ENCODE peak calls at places on chromosomes 5 and 9, in seven cellular contexts. One of them, this sample, is unnamed.

GRCh38 chr5:136075339-136075885 is 46.6 kb downstream of the TGFBI start:
- DNase-seq in neural progenitor cell: no peak
- DNase-seq in stimulated activated CD8-positive, alpha-beta memory T cell treated with anti-CD3 and anti-CD28 coated beads, Interleukin-15, amount 100 ng/mL, for 24 hours: no peak
- DNase-seq in activated CD4-positive, alpha-beta T cell treated with anti-CD3 and anti-CD28 coated beads for 48 hours: no peak
- DNase-seq in sciatic nerve: no peak
- DNase-seq in GM23248: peak
- DNase-seq in A172: no peak
- DNase-seq in this sample: no peak

GRCh38 chr5:151469386-151469785 is 22.0 kb downstream of the SLC36A1 start:
- DNase-seq in neural progenitor cell: no peak
- DNase-seq in stimulated activated CD8-positive, alpha-beta memory T cell treated with anti-CD3 and anti-CD28 coated beads, Interleukin-15, amount 100 ng/mL, for 24 hours: no peak
- DNase-seq in activated CD4-positive, alpha-beta T cell treated with anti-CD3 and anti-CD28 coated beads for 48 hours: no peak
- DNase-seq in sciatic nerve: no peak
- DNase-seq in GM23248: peak
- DNase-seq in A172: no peak
- DNase-seq in this sample: no peak

GRCh38 chr9:135290566-135290965 is 189.0 kb upstream of the PPP1R26 start:
- DNase-seq in neural progenitor cell: no peak
- DNase-seq in stimulated activated CD8-positive, alpha-beta memory T cell treated with anti-CD3 and anti-CD28 coated beads, Interleukin-15, amount 100 ng/mL, for 24 hours: no peak
- DNase-seq in activated CD4-positive, alpha-beta T cell treated with anti-CD3 and anti-CD28 coated beads for 48 hours: no peak
- DNase-seq in sciatic nerve: no peak
- DNase-seq in GM23248: no peak
- DNase-seq in A172: no peak
- DNase-seq in this sample: no peak

GRCh38 chr5:116539222-116539621 is 35.4 kb downstream of the SEMA6A start:
- DNase-seq in neural progenitor cell: no peak
- DNase-seq in stimulated activated CD8-positive, alpha-beta memory T cell treated with anti-CD3 and anti-CD28 coated beads, Interleukin-15, amount 100 ng/mL, for 24 hours: no peak
- DNase-seq in activated CD4-positive, alpha-beta T cell treated with anti-CD3 and anti-CD28 coated beads for 48 hours: no peak
- DNase-seq in sciatic nerve: no peak
- DNase-seq in GM23248: no peak
- DNase-seq in A172: no peak
- DNase-seq in this sample: no peak

GRCh38 chr9:36746415-36746814 is 173.7 kb downstream of the MELK start:
- DNase-seq in neural progenitor cell: no peak
- DNase-seq in stimulated activated CD8-positive, alpha-beta memory T cell treated with anti-CD3 and anti-CD28 coated beads, Interleukin-15, amount 100 ng/mL, for 24 hours: no peak
- DNase-seq in activated CD4-positive, alpha-beta T cell treated with anti-CD3 and anti-CD28 coated beads for 48 hours: no peak
- DNase-seq in sciatic nerve: no peak
- DNase-seq in GM23248: no peak
- DNase-seq in A172: no peak
- DNase-seq in this sample: no peak

GRCh38 chr9:1051286-1052118 is 1.3 kb downstream of the DMRT2 start:
- DNase-seq in neural progenitor cell: peak
- DNase-seq in stimulated activated CD8-positive, alpha-beta memory T cell treated with anti-CD3 and anti-CD28 coated beads, Interleukin-15, amount 100 ng/mL, for 24 hours: no peak
- DNase-seq in activated CD4-positive, alpha-beta T cell treated with anti-CD3 and anti-CD28 coated beads for 48 hours: peak
- DNase-seq in sciatic nerve: peak
- DNase-seq in GM23248: peak
- DNase-seq in A172: no peak
- DNase-seq in this sample: no peak

GRCh38 chr9:36056896-36057295 is 20.2 kb downstream of the RECK start:
- DNase-seq in neural progenitor cell: no peak
- DNase-seq in stimulated activated CD8-positive, alpha-beta memory T cell treated with anti-CD3 and anti-CD28 coated beads, Interleukin-15, amount 100 ng/mL, for 24 hours: no peak
- DNase-seq in activated CD4-positive, alpha-beta T cell treated with anti-CD3 and anti-CD28 coated beads for 48 hours: no peak
- DNase-seq in sciatic nerve: no peak
- DNase-seq in GM23248: no peak
- DNase-seq in A172: no peak
- DNase-seq in this sample: no peak

GRCh38 chr9:119050281-119050680 is 319.0 kb downstream of the BRINP1 start:
- DNase-seq in neural progenitor cell: no peak
- DNase-seq in stimulated activated CD8-positive, alpha-beta memory T cell treated with anti-CD3 and anti-CD28 coated beads, Interleukin-15, amount 100 ng/mL, for 24 hours: no peak
- DNase-seq in activated CD4-positive, alpha-beta T cell treated with anti-CD3 and anti-CD28 coated beads for 48 hours: no peak
- DNase-seq in sciatic nerve: no peak
- DNase-seq in GM23248: peak
- DNase-seq in A172: no peak
- DNase-seq in this sample: no peak

This sample was measured in NCI-H1048.